ENCODE peak calls at places on chromosomes 13 and 19, in five cellular contexts. One of them, this sample, is unnamed.

GRCh38 chr19:5058456-5059190 is 89.7 kb downstream of the KDM4B start:
- DNase-seq in A549: no peak
- DNase-seq in H1: no peak
- DNase-seq in HepG2: no peak
- DNase-seq in GM12878: no peak
- DNase-seq in this sample: no peak

GRCh38 chr19:4497770-4498389 is 20.4 kb downstream of the PLIN4 start:
- DNase-seq in A549: no peak
- DNase-seq in H1: no peak
- DNase-seq in HepG2: no peak
- DNase-seq in GM12878: no peak
- DNase-seq in this sample: no peak

GRCh38 chr19:28493881-28494280 is 719.1 kb downstream of the UQCRFS1 start:
- DNase-seq in A549: no peak
- DNase-seq in H1: no peak
- DNase-seq in HepG2: no peak
- DNase-seq in GM12878: no peak
- DNase-seq in this sample: no peak

GRCh38 chr19:9039728-9040127 is 29.5 kb upstream of the MUC16 start:
- DNase-seq in A549: no peak
- DNase-seq in H1: no peak
- DNase-seq in HepG2: no peak
- DNase-seq in GM12878: no peak
- DNase-seq in this sample: no peak

GRCh38 chr19:28985201-28985600 is 227.8 kb downstream of the UQCRFS1 start:
- DNase-seq in A549: no peak
- DNase-seq in H1: no peak
- DNase-seq in HepG2: no peak
- DNase-seq in GM12878: no peak
- DNase-seq in this sample: no peak

GRCh38 chr13:97191143-97191542 is 31.0 kb upstream of the MBNL2 start:
- DNase-seq in A549: no peak
- DNase-seq in H1: no peak
- DNase-seq in HepG2: no peak
- DNase-seq in GM12878: no peak
- DNase-seq in this sample: peak

GRCh38 chr19:33419763-33420080 is 46.2 kb downstream of the CEBPG start:
- DNase-seq in A549: no peak
- DNase-seq in H1: no peak
- DNase-seq in HepG2: no peak
- DNase-seq in GM12878: no peak
- DNase-seq in this sample: no peak

GRCh38 chr19:33780746-33781145 is 15.9 kb upstream of the KCTD15 start:
- DNase-seq in A549: no peak
- DNase-seq in H1: no peak
- DNase-seq in HepG2: no peak
- DNase-seq in GM12878: no peak
- DNase-seq in this sample: no peak

GRCh38 chr13:40618581-40619478 is 47.6 kb downstream of the FOXO1 start:
- DNase-seq in A549: no peak
- DNase-seq in H1: no peak
- DNase-seq in HepG2: no peak
- DNase-seq in GM12878: no peak
- DNase-seq in this sample: no peak

GRCh38 chr19:46746281-46746965 is at the start of gene STRN4:
- DNase-seq in A549: no peak
- DNase-seq in H1: no peak
- DNase-seq in HepG2: no peak
- DNase-seq in GM12878: no peak
- DNase-seq in this sample: peak

GRCh38 chr19:16273005-16273404 is 51.6 kb upstream of the KLF2 start:
- DNase-seq in A549: no peak
- DNase-seq in H1: no peak
- DNase-seq in HepG2: no peak
- DNase-seq in GM12878: no peak
- DNase-seq in this sample: no peak

GRCh38 chr13:78806457-78806856 is 147.5 kb upstream of the OBI1 start:
- DNase-seq in A549: peak
- DNase-seq in H1: no peak
- DNase-seq in HepG2: peak
- DNase-seq in GM12878: no peak
- DNase-seq in this sample: no peak

GRCh38 chr13:38090913-38091312 is 221.3 kb upstream of the TRPC4 start:
- DNase-seq in A549: no peak
- DNase-seq in H1: no peak
- DNase-seq in HepG2: no peak
- DNase-seq in GM12878: no peak
- DNase-seq in this sample: peak

GRCh38 chr19:35519291-35519690 is 5.8 kb upstream of the DMKN start:
- DNase-seq in A549: peak
- DNase-seq in H1: no peak
- DNase-seq in HepG2: no peak
- DNase-seq in GM12878: no peak
- DNase-seq in this sample: no peak

GRCh38 chr19:48271531-48272151 is 1.8 kb downstream of the ZNF114 start:
- DNase-seq in A549: peak
- DNase-seq in H1: peak
- DNase-seq in HepG2: peak
- DNase-seq in GM12878: no peak
- DNase-seq in this sample: no peak

GRCh38 chr19:10861118-10861651 is 10.2 kb upstream of the CARM1 start:
- DNase-seq in A549: peak
- DNase-seq in H1: no peak
- DNase-seq in HepG2: peak
- DNase-seq in GM12878: no peak
- DNase-seq in this sample: peak

GRCh38 chr19:49409441-49410029 is 13.7 kb downstream of the PTH2 start:
- DNase-seq in A549: no peak
- DNase-seq in H1: no peak
- DNase-seq in HepG2: no peak
- DNase-seq in GM12878: peak
- DNase-seq in this sample: no peak

GRCh38 chr19:53183146-53183545 is 10.0 kb downstream of the ZNF665 start:
- DNase-seq in A549: no peak
- DNase-seq in H1: no peak
- DNase-seq in HepG2: no peak
- DNase-seq in GM12878: no peak
- DNase-seq in this sample: no peak

GRCh38 chr13:47610687-47611086 is 390.4 kb downstream of the SUCLA2 start:
- DNase-seq in A549: no peak
- DNase-seq in H1: no peak
- DNase-seq in HepG2: no peak
- DNase-seq in GM12878: no peak
- DNase-seq in this sample: no peak

GRCh38 chr19:7527516-7528191 is 5.2 kb downstream of the MCOLN1 start:
- DNase-seq in A549: no peak
- DNase-seq in H1: no peak
- DNase-seq in HepG2: no peak
- DNase-seq in GM12878: no peak
- DNase-seq in this sample: no peak

GRCh38 chr13:46675016-46675415 is 121.9 kb downstream of the ESD start:
- DNase-seq in A549: no peak
- DNase-seq in H1: no peak
- DNase-seq in HepG2: no peak
- DNase-seq in GM12878: no peak
- DNase-seq in this sample: no peak

GRCh38 chr13:97141564-97142005 is 80.5 kb upstream of the MBNL2 start:
- DNase-seq in A549: peak
- DNase-seq in H1: peak
- DNase-seq in HepG2: peak
- DNase-seq in GM12878: peak
- DNase-seq in this sample: peak

GRCh38 chr19:43464089-43464775 is 1.2 kb downstream of the LYPD3 start:
- DNase-seq in A549: no peak
- DNase-seq in H1: no peak
- DNase-seq in HepG2: no peak
- DNase-seq in GM12878: no peak
- DNase-seq in this sample: peak

GRCh38 chr19:4606921-4607678 is 32.2 kb upstream of the TNFAIP8L1 start:
- DNase-seq in A549: no peak
- DNase-seq in H1: no peak
- DNase-seq in HepG2: no peak
- DNase-seq in GM12878: no peak
- DNase-seq in this sample: peak

GRCh38 chr13:47705185-47705584 is 295.9 kb downstream of the SUCLA2 start:
- DNase-seq in A549: no peak
- DNase-seq in H1: no peak
- DNase-seq in HepG2: no peak
- DNase-seq in GM12878: no peak
- DNase-seq in this sample: no peak

GRCh38 chr19:10761443-10762242 is 43.8 kb downstream of the DNM2 start:
- DNase-seq in A549: no peak
- DNase-seq in H1: no peak
- DNase-seq in HepG2: no peak
- DNase-seq in GM12878: no peak
- DNase-seq in this sample: no peak

GRCh38 chr19:6717441-6717971 is 2.9 kb downstream of the C3 start:
- DNase-seq in A549: peak
- DNase-seq in H1: no peak
- DNase-seq in HepG2: no peak
- DNase-seq in GM12878: no peak
- DNase-seq in this sample: no peak

GRCh38 chr19:21256722-21257121 is 72.5 kb downstream of the ZNF708 start:
- DNase-seq in A549: peak
- DNase-seq in H1: peak
- DNase-seq in HepG2: peak
- DNase-seq in GM12878: no peak
- DNase-seq in this sample: peak
- TF ChIP-seq KDM1A in A549: no peak
- TF ChIP-seq KDM1A in H1: no peak
- TF ChIP-seq KDM1A in HepG2: no peak
- TF ChIP-seq KDM1A in GM12878: no peak
- TF ChIP-seq KDM1A in this sample: no peak

GRCh38 chr19:54791476-54791875 is 11.9 kb upstream of the KIR2DL4 start:
- DNase-seq in A549: no peak
- DNase-seq in H1: no peak
- DNase-seq in HepG2: no peak
- DNase-seq in GM12878: no peak
- DNase-seq in this sample: no peak

GRCh38 chr19:54790711-54791110 is 12.7 kb upstream of the KIR2DL4 start:
- DNase-seq in A549: no peak
- DNase-seq in H1: no peak
- DNase-seq in HepG2: no peak
- DNase-seq in GM12878: no peak
- DNase-seq in this sample: no peak

GRCh38 chr19:54795763-54796162 is 7.6 kb upstream of the KIR2DL4 start:
- DNase-seq in A549: no peak
- DNase-seq in H1: no peak
- DNase-seq in HepG2: no peak
- DNase-seq in GM12878: no peak
- DNase-seq in this sample: no peak

GRCh38 chr19:54792814-54793213 is 10.6 kb upstream of the KIR2DL4 start:
- DNase-seq in A549: no peak
- DNase-seq in H1: no peak
- DNase-seq in HepG2: no peak
- DNase-seq in GM12878: peak
- DNase-seq in this sample: no peak
- TF ChIP-seq KDM1A in A549: no peak
- TF ChIP-seq KDM1A in H1: no peak
- TF ChIP-seq KDM1A in HepG2: no peak
- TF ChIP-seq KDM1A in GM12878: no peak
- TF ChIP-seq KDM1A in this sample: no peak

DNA sequence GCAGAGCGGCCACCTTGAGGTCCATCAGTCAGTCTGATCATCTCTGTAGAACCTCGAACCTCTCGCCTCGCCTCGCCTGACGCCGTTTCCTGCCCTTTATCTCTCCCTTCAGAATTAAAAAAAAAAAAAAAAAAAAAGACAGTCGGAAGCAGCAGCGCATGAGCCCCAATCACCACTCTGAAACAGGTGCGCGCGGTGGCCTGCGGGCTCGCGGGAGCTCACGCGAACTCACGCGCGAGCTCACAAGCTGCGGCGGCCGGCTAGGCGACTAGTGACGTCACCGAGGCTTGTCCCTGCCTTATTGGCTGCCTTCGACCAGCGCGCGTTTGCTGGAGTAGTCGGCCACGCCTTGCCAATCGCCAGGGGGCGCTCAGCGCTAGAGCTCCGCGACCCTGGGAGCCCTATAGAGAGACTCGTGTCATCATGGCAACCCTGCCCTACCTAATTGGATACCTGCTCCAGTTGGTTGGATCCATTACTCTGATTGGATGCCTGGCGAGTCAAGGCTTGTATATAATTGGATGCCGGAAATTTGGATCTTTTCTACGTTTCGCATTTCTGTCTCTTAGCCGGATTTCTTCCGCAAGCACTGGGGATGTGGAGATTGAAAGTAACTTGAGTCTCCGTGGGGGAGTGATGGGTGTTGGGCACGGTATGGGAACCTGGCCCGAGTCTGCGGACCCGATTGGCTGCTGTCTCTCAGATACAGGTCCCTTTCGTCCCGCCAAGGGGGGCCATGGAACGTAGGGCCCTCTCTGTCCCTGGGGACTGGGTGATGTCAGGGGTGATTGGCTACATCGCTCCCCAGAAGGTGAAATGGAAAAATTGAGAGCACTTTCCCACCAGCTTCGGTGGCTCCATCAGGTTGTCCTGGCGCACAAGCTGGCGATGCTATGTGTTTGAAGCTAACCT is 31.6 kb downstream of the SYT3 start:
- DNase-seq in A549: peak
- DNase-seq in H1: peak
- DNase-seq in HepG2: peak
- DNase-seq in GM12878: peak
- DNase-seq in this sample: peak
- TF ChIP-seq KDM1A in A549: no peak
- TF ChIP-seq KDM1A in H1: no peak
- TF ChIP-seq KDM1A in HepG2: no peak
- TF ChIP-seq KDM1A in GM12878: no peak
- TF ChIP-seq KDM1A in this sample: no peak

GRCh38 chr13:52737900-52738299 is 1.7 kb downstream of the CNMD start:
- DNase-seq in A549: no peak
- DNase-seq in H1: no peak
- DNase-seq in HepG2: no peak
- DNase-seq in GM12878: no peak
- DNase-seq in this sample: no peak
- TF ChIP-seq KDM1A in A549: no peak
- TF ChIP-seq KDM1A in H1: no peak
- TF ChIP-seq KDM1A in HepG2: no peak
- TF ChIP-seq KDM1A in GM12878: no peak
- TF ChIP-seq KDM1A in this sample: no peak

DNA sequence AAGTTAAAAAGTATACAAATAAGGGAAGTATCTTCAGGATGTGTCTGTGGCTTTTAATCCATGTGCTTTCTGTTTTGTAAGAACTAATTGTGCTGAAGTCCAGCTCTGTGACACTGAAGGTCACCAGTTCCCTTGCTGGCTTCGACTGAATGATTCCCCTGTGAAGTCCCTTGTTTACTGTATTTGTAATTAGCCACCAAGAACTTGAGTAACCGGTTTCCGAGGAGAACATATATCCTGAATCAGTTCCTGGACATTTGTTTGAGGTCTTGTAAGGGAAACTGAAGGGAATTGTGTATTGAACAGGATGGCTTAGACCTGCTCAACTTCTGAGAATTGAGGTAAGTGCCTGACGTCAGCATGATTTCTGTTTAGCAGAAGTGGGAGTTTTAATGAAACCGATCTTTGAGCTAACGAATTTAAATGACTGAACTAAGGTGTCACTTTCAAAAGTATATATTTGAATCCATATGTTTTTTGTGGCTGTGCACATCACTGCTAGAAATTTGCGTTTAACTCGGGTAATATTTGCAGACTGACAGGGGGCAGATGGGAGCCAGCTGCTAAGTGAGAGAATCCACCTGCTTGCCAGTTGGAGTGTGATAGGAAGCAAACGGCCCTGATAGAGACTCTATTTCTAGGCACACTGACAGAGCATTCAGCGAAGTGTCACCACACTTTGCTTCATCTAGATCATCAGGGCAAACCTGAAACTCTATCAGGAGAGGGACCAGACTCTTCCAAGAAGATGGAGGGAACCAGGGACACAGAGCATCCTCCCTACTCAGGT is 530.0 kb downstream of the RFC3 start:
- DNase-seq in A549: no peak
- DNase-seq in H1: no peak
- DNase-seq in HepG2: peak
- DNase-seq in GM12878: no peak
- DNase-seq in this sample: no peak
- TF ChIP-seq KDM1A in A549: no peak
- TF ChIP-seq KDM1A in H1: no peak
- TF ChIP-seq KDM1A in HepG2: no peak
- TF ChIP-seq KDM1A in GM12878: no peak
- TF ChIP-seq KDM1A in this sample: no peak

This sample was measured in K562.